ENCODE peak calls at places on chromosomes 2 and 18, in seven cellular contexts. U is GM04504; R is GM23248; A is fibroblast of lung; I is NCI-H510A treated with DMSO at 0.1 percent for 48 hours; M is stimulated activated CD8-positive, alpha-beta memory T cell treated with anti-CD3 and anti-CD28 coated beads, Interleukin-4, amount 100 ng/mL, for 1 hour; J is heart left ventricle. P is an unnamed sample.

GRCh38 chr2:50674876-50675275 is 357.1 kb downstream of the NRXN1 start:
- DNase-seq in U (no peak), R (no peak), A (no peak), I (no peak), M (no peak), J (no peak), P (no peak)

GRCh38 chr18:56458770-56459450 is 179.5 kb downstream of the TXNL1 start:
- DNase-seq in U (no peak), R (no peak), A (no peak), I (peak), M (no peak), J (no peak), P (no peak)

GRCh38 chr2:174337337-174338154 is 2.8 kb downstream of the SP9 start:
- DNase-seq in U (peak), R (no peak), A (peak), I (peak), M (no peak), J (no peak), P (no peak)

GRCh38 chr2:128644745-128645256 is 326.1 kb upstream of the HS6ST1 start:
- DNase-seq in U (no peak), R (no peak), A (peak), I (peak), M (no peak), J (no peak), P (no peak)

GRCh38 chr2:187576906-187577305 is 22.7 kb upstream of the TFPI start:
- DNase-seq in U (no peak), R (no peak), A (no peak), I (no peak), M (no peak), J (no peak), P (no peak)

GRCh38 chr2:240255811-240256703 is 115.6 kb upstream of the OTOS start:
- DNase-seq in U (no peak), R (no peak), A (no peak), I (no peak), M (no peak), J (no peak), P (no peak)

GRCh38 chr18:33183136-33183535 is 257.4 kb downstream of the CCDC178 start:
- DNase-seq in U (no peak), R (no peak), A (no peak), I (no peak), M (no peak), J (no peak), P (no peak)

GRCh38 chr2:10030311-10030736 is 13.0 kb upstream of the KLF11 start:
- DNase-seq in U (no peak), R (peak), A (no peak), I (peak), M (no peak), J (no peak), P (no peak)

GRCh38 chr2:113208995-113209868 is 35.5 kb downstream of the PSD4 start:
- DNase-seq in U (no peak), R (no peak), A (peak), I (no peak), M (no peak), J (no peak), P (no peak)

GRCh38 chr2:217351378-217351777 is 491.5 kb upstream of the TNP1 start:
- DNase-seq in U (no peak), R (no peak), A (no peak), I (no peak), M (no peak), J (no peak), P (no peak)

GRCh38 chr18:59607471-59607870 is 89.8 kb downstream of the CCBE1 start:
- DNase-seq in U (no peak), R (no peak), A (no peak), I (no peak), M (no peak), J (no peak), P (no peak)

GRCh38 chr18:67672719-67673118 is 156.2 kb upstream of the DSEL start:
- DNase-seq in U (no peak), R (peak), A (no peak), I (no peak), M (no peak), J (no peak), P (no peak)

GRCh38 chr2:235669983-235670962 is 176.4 kb downstream of the AGAP1 start:
- DNase-seq in U (peak), R (peak), A (peak), I (peak), M (no peak), J (peak), P (no peak)

GRCh38 chr2:134792147-134792546 is 46.3 kb upstream of the ACMSD start:
- DNase-seq in U (no peak), R (no peak), A (no peak), I (no peak), M (no peak), J (no peak), P (no peak)

GRCh38 chr2:23540804-23541360 is 155.9 kb downstream of the KLHL29 start:
- DNase-seq in U (no peak), R (no peak), A (no peak), I (no peak), M (no peak), J (no peak), P (no peak)

GRCh38 chr18:35998967-35999366 is 26.5 kb downstream of the RMP24 start:
- DNase-seq in U (no peak), R (peak), A (no peak), I (peak), M (no peak), J (no peak), P (no peak)

GRCh38 chr2:122183890-122184289 is 428.4 kb downstream of the TSN start:
- DNase-seq in U (no peak), R (no peak), A (no peak), I (no peak), M (no peak), J (no peak), P (no peak)

GRCh38 chr2:46163804-46164569 is 133.2 kb upstream of the EPAS1 start:
- DNase-seq in U (no peak), R (peak), A (no peak), I (no peak), M (no peak), J (no peak), P (no peak)

GRCh38 chr2:237456200-237456731 is 30.8 kb upstream of the MLPH start:
- DNase-seq in U (peak), R (peak), A (peak), I (no peak), M (no peak), J (peak), P (peak)

GRCh38 chr2:30408961-30409387 is 38.1 kb upstream of the LCLAT1 start:
- DNase-seq in U (peak), R (peak), A (peak), I (no peak), M (no peak), J (no peak), P (peak)

GRCh38 chr2:72166281-72166680 is 18.6 kb upstream of the CYP26B1 start:
- DNase-seq in U (no peak), R (peak), A (no peak), I (no peak), M (no peak), J (no peak), P (no peak)

GRCh38 chr2:66899648-66900047 is 464.7 kb downstream of the MEIS1 start:
- DNase-seq in U (no peak), R (peak), A (peak), I (no peak), M (no peak), J (no peak), P (no peak)

GRCh38 chr18:79738041-79738461 is 58.4 kb downstream of the CTDP1 start:
- DNase-seq in U (no peak), R (no peak), A (no peak), I (no peak), M (no peak), J (no peak), P (no peak)